ENCODE peak calls at places on chromosomes 2 and 18, in eight cellular contexts. Y is kidney epithelial cell, B is bronchial epithelial cell, G is A549, V is sigmoid colon, S is HCT116, U is coronary artery, Q is lower leg skin. K is an unnamed sample.

GRCh38 chr2:11933854-11934253 is 187.4 kb downstream of the LPIN1 start:
- DNase-seq in G (no peak), Q (no peak), B (no peak), V (no peak), Y (no peak), S (no peak), U (no peak), K (no peak)

GRCh38 chr18:47882641-47883040 is 47.8 kb downstream of the SMAD2 start:
- DNase-seq in V (no peak), Q (no peak), G (no peak), U (no peak), B (peak; percentile 23), Y (no peak), S (no peak), K (no peak)

GRCh38 chr2:65710779-65711295 is 278.4 kb upstream of the SPRED2 start:
- DNase-seq in Q (no peak), G (peak; percentile 19), U (no peak), B (peak; percentile 57), Y (no peak), S (peak; percentile 48), V (no peak), K (no peak)

GRCh38 chr2:233976690-233977294 is 59.6 kb downstream of the TRPM8 start:
- DNase-seq in V (no peak), Y (peak; percentile 38), B (peak; percentile 71), U (no peak), S (peak; percentile 62), G (peak; percentile 64), Q (no peak), K (peak; percentile 34)

GRCh38 chr2:126658910-126659613 is 3.1 kb downstream of the GYPC start:
- DNase-seq in Y (no peak), B (no peak), V (peak; percentile 89), S (no peak), G (no peak), U (peak; percentile 82), Q (peak; percentile 93), K (no peak)

GRCh38 chr2:43796206-43796605 is 22.4 kb downstream of the DYNC2LI1 start:
- DNase-seq in Q (no peak), V (no peak), B (no peak), G (no peak), Y (no peak), S (no peak), U (no peak), K (no peak)

GRCh38 chr2:158034198-158034831 is 67.4 kb upstream of the UPP2 start:
- DNase-seq in Q (no peak), Y (peak; percentile 47), G (peak; percentile 26), V (no peak), S (peak; percentile 53), U (no peak), B (peak; percentile 70), K (peak; percentile 79)

GRCh38 chr2:84704505-84705244 is 176.2 kb downstream of the TRABD2A start:
- DNase-seq in U (no peak), V (no peak), B (no peak), Y (no peak), S (no peak), G (no peak), Q (no peak), K (no peak)

GRCh38 chr2:240236217-240237111 is 96.0 kb upstream of the OTOS start:
- DNase-seq in U (peak; percentile 77), B (no peak), V (peak; percentile 66), Q (peak; percentile 83), S (no peak), G (no peak), Y (no peak), K (no peak)

GRCh38 chr2:143730155-143730949 is 601.1 kb downstream of the ARHGAP15 start:
- DNase-seq in Y (no peak), B (peak; percentile 91), S (no peak), U (no peak), V (no peak), Q (no peak), G (no peak), K (no peak)

GRCh38 chr2:203948733-203949132 is 12.2 kb downstream of the ICOS start:
- DNase-seq in B (no peak), G (no peak), V (no peak), Q (no peak), U (no peak), Y (no peak), S (no peak), K (no peak)

GRCh38 chr2:203949228-203949627 is 12.7 kb downstream of the ICOS start:
- DNase-seq in Y (no peak), U (no peak), Q (no peak), S (no peak), V (no peak), B (peak; percentile 92), G (no peak), K (no peak)

DNA sequence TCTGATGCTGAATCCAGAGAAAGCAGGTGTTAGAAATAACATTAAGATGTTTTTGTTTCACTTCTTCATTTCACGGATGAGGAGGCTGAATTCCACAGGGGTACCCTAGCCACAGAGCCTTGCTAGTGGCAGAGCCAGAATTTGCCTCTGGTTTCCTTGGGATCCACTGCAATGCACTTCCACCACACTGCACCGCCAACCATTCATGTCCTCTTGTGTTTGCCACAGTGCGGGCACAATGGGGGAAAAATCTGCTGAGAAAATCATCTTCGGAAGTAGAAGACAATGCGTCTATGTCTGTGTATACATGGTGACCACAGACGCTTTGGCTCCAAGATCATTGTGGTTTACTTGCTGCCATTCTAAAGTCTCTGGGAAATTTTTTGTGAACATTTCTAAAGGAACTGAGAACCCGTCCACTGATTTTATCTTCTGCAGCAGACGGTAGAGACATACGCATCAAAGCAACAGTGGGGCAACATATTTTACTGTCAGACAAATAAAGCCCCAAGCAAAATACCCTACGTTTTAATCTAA is 14.9 kb downstream of the ICOS start:
- DNase-seq in S (no peak), G (no peak), B (no peak), U (no peak), Q (no peak), V (no peak), Y (no peak), K (no peak)
- H3K4me3 ChIP-seq in S (no peak overlapping the region), G (no peak overlapping the region), B (no peak overlapping the region), U (no peak overlapping the region), Q (no peak overlapping the region), V (no peak overlapping the region), Y (no peak overlapping the region), K (no peak overlapping the region)

GRCh38 chr2:175854149-175854548 is 147.9 kb downstream of the LNPK start:
- DNase-seq in Y (no peak), Q (no peak), U (no peak), V (no peak), G (no peak), B (no peak), S (no peak), K (no peak)
- H3K4me3 ChIP-seq in Y (no peak overlapping the region), Q (no peak overlapping the region), U (no peak overlapping the region), V (no peak overlapping the region), G (no peak overlapping the region), B (no peak overlapping the region), S (no peak overlapping the region), K (no peak overlapping the region)

GRCh38 chr2:201127570-201127969 is 11.6 kb downstream of the CFLAR start:
- DNase-seq in S (no peak), Y (no peak), U (no peak), Q (no peak), G (no peak), B (peak; percentile 55), V (no peak), K (no peak)

GRCh38 chr2:201127128-201127521 is 11.2 kb downstream of the CFLAR start:
- DNase-seq in B (no peak), G (no peak), S (no peak), U (no peak), Q (no peak), Y (no peak), V (no peak), K (no peak)

GRCh38 chr2:201130524-201131186 is 14.7 kb downstream of the CFLAR start:
- DNase-seq in Y (no peak), B (peak; percentile 99), S (no peak), G (no peak), V (no peak), Q (no peak), U (no peak), K (no peak)

GRCh38 chr2:201129044-201129505 is 13.1 kb downstream of the CFLAR start:
- DNase-seq in V (no peak), B (peak; percentile 83), U (no peak), Y (no peak), Q (no peak), S (no peak), G (no peak), K (no peak)

GRCh38 chr2:201126308-201127127 is 10.6 kb downstream of the CFLAR start:
- DNase-seq in Y (no peak), S (no peak), B (no peak), Q (no peak), V (no peak), U (no peak), G (no peak), K (no peak)
- H3K4me3 ChIP-seq in Y (no peak overlapping the region), S (no peak overlapping the region), B (no peak overlapping the region), Q (no peak overlapping the region), V (peak overlapping the region; percentile 4), U (peak overlapping the region; percentile 62), G (peak overlapping the region; percentile 25), K (no peak overlapping the region)

DNA sequence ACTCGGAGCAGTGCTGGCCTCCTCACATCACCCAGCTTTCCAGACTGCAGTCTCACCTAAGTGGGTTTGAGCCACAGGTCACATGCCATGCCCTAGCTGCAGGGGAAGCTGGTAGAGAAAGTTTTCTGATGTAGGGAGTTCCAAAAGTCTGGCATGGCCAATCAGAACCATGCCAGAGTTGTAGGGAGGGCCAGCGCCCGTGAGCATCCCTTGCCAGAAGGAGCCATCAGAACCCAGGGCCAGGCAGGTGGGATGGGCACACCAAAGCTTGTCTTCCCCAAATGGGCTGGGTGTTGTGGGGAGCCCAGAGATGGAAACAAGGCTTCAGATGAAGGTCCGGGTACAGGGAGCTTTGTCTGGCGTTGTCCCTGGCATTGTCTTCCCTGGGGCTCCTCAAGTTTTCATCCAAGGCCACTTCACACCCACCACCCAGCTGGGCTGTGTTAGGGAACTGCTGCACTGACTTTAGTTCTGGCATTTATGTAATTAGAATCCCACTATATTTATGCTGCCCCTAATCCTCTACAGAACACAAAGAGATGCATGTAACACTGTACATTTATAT is 247.9 kb downstream of the KLHL29 start:
- DNase-seq in S (no peak), U (no peak), V (no peak), G (no peak), Q (no peak), B (no peak), Y (no peak), K (no peak)
- H3K4me3 ChIP-seq in S (no peak overlapping the region), U (no peak overlapping the region), V (no peak overlapping the region), G (no peak overlapping the region), Q (no peak overlapping the region), B (no peak overlapping the region), Y (no peak overlapping the region), K (no peak overlapping the region)